ENCODE peak calls at places on chromosomes 16 and 17, in nine cellular contexts. L, U, P, B, H, S, O, X and J are unnamed samples. For H3K4me1, the result is how much of the 10 kb centered on the place peaks cover.

GRCh38 chr17:58060596-58061191 is 22.5 kb upstream of the DYNLL2 start:
- DNase-seq in L (peak), U (peak), P (peak), B (peak), H (no peak), S (peak), O (no peak), X (no peak), J (no peak)

GRCh38 chr17:27905524-27906237 is 12.5 kb upstream of the LYRM9 start:
- DNase-seq in L (no peak), U (no peak), P (no peak), B (no peak), H (no peak), S (no peak), O (no peak), X (no peak), J (no peak)

GRCh38 chr17:77734371-77735050 is 224.0 kb upstream of the TNRC6C start:
- DNase-seq in L (peak), U (peak), P (peak), B (peak), H (peak), S (peak), O (no peak), X (no peak), J (no peak)

GRCh38 chr16:12089492-12090161 is 113.1 kb downstream of the SNX29 start:
- DNase-seq in L (no peak), U (peak), P (peak), B (peak), H (no peak), S (peak), O (no peak), X (peak), J (no peak)

GRCh38 chr16:64428463-64428862 is 693.4 kb downstream of the CDH11 start:
- DNase-seq in L (no peak), U (no peak), P (no peak), B (no peak), H (no peak), S (no peak), O (no peak), X (no peak), J (no peak)

GRCh38 chr17:28744104-28744801 is 442 bp downstream of the TRAF4 start:
- DNase-seq in L (peak), U (peak), P (peak), B (peak), H (peak), S (no peak), O (no peak), X (peak), J (no peak)

GRCh38 chr16:83552193-83552592 is 255.6 kb upstream of the HSBP1 start:
- DNase-seq in L (no peak), U (no peak), P (no peak), B (no peak), H (no peak), S (no peak), O (no peak), X (no peak), J (no peak)

GRCh38 chr16:52518884-52519283 is 28.1 kb downstream of the TOX3 start:
- DNase-seq in L (no peak), U (no peak), P (no peak), B (no peak), H (no peak), S (no peak), O (no peak), X (no peak), J (no peak)

GRCh38 chr17:72370819-72371218 is 250.0 kb downstream of the SOX9 start:
- DNase-seq in L (no peak), U (no peak), P (no peak), B (peak), H (no peak), S (no peak), O (no peak), X (no peak), J (no peak)

GRCh38 chr16:56910654-56911539 is 21.0 kb upstream of the HERPUD1 start:
- DNase-seq in L (no peak), U (peak), P (no peak), B (no peak), H (peak), S (peak), O (no peak), X (no peak), J (no peak)

DNA sequence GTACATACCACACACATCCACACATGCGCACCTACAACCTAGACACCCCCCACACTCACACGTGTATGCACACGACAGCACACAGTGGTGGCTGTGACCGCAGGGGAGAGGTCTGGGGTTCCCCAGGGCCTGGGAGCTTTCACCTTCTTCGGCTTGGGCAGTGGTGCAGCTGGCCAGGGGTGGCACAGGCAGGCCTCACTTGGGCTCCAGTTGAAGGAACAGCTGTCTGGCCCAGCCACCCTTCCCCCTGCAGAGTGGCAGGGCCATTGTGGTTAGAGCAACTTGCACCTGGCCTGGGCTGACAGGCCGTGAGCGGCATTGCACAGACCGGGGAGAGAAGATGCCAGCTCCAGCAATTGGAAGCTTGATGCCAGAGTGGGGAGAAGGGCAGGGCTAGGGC is 114.5 kb upstream of the GSE1 start:
- DNase-seq in L (no peak), U (peak), P (no peak), B (no peak), H (no peak), S (no peak), O (no peak), X (no peak), J (no peak)
- H3K27ac ChIP-seq in L (no peak), U (no peak), P (no peak), B (no peak), H (no peak), S (no peak), O (no peak), X (no peak), J (no peak)

GRCh38 chr16:2478273-2478672 is 3.3 kb downstream of the TBC1D24 start:
- DNase-seq in L (no peak), U (no peak), P (no peak), B (no peak), H (no peak), S (no peak), O (no peak), X (no peak), J (no peak)

GRCh38 chr16:2476741-2477140 is 1.8 kb downstream of the TBC1D24 start:
- DNase-seq in L (no peak), U (no peak), P (peak), B (no peak), H (no peak), S (no peak), O (no peak), X (no peak), J (no peak)

GRCh38 chr16:2475413-2476344 is 752 bp downstream of the TBC1D24 start:
- DNase-seq in L (no peak), U (peak), P (peak), B (peak), H (no peak), S (no peak), O (no peak), X (peak), J (no peak)

GRCh38 chr16:2476345-2476720 is 1.4 kb downstream of the TBC1D24 start:
- DNase-seq in L (no peak), U (no peak), P (no peak), B (no peak), H (no peak), S (no peak), O (no peak), X (no peak), J (no peak)

DNA sequence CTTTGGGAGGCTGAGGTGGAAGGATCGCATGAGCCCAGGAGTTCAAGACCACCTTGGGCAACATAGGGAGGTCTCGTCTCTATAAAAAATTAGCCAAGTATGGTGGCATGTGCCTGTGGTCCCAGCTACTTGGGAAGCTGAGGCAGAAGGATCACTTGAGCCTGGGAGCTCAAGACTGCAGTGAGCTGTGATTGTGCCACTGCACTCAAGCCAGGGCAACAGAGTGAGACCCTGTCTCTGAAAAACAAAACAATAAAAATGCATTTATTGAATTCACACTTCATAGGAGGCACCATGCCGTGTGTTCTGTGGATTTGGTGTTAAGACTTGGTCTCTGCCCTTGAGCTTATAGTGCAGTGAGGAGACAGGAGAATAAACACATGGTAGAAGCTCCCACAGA is 2.4 kb downstream of the TBC1D24 start:
- DNase-seq in L (no peak), U (no peak), P (no peak), B (no peak), H (no peak), S (no peak), O (no peak), X (no peak), J (no peak)
- H3K4me1 ChIP-seq in L (under half), U (under half), P (half or more), B (half or more), H (under half), S (under half), O (under half), X (under half), J (under half)

GRCh38 chr16:88979616-88980015 is 2.6 kb upstream of the CBFA2T3 start:
- DNase-seq in L (no peak), U (no peak), P (no peak), B (no peak), H (no peak), S (no peak), O (no peak), X (no peak), J (no peak)

GRCh38 chr16:88977028-88977844 is at the start of gene CBFA2T3:
- DNase-seq in L (peak), U (peak), P (peak), B (peak), H (peak), S (peak), O (no peak), X (peak), J (peak)

GRCh38 chr16:88976359-88977027 is 514 bp downstream of the CBFA2T3 start:
- DNase-seq in L (no peak), U (no peak), P (no peak), B (no peak), H (no peak), S (no peak), O (no peak), X (no peak), J (no peak)

GRCh38 chr16:88977845-88978607 is 1.0 kb upstream of the CBFA2T3 start:
- DNase-seq in L (no peak), U (no peak), P (no peak), B (no peak), H (no peak), S (no peak), O (no peak), X (no peak), J (no peak)

DNA sequence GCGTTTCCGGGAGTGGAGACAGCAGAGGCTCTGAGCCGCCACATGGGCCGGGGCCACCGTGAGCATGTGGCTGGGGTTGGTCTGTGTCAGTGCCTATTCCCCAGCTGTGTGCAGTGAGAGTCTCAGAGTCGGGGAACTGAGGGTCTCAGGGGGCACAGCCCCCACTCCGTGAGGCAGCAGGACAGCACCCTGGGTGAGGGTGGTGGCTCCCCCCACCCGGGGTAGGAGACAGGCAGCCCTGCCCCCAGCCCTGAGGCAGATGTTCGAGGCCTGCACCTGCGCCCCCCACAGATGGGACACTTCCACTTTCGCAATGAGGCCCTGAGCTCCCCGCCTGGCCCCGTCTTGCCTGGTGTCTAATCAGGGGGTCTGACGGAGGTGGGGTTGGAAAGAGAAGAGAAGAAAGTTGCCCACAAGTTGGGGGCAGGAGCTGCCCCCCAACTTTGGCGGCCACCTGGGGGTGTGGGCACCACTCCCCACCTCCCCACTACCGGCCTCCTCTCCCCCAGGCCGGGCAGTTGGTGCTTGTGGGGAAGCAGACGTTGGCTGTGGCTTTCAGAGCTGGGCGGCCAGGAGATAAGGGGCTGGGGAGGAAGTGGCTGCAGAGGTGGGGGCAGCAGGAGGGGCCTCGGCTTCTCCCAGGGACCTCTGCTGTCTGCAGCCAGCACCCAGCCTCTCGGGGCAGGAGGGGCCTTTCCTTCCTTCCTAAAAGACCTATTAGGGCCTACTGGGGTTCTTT is 1.8 kb upstream of the CBFA2T3 start:
- DNase-seq in L (no peak), U (peak), P (no peak), B (no peak), H (no peak), S (no peak), O (no peak), X (no peak), J (no peak)
- TF ChIP-seq POLR2A in L (no peak), U (no peak), P (no peak), B (no peak), H (no peak), S (no peak), O (no peak), X (no peak), J (no peak)

DNA sequence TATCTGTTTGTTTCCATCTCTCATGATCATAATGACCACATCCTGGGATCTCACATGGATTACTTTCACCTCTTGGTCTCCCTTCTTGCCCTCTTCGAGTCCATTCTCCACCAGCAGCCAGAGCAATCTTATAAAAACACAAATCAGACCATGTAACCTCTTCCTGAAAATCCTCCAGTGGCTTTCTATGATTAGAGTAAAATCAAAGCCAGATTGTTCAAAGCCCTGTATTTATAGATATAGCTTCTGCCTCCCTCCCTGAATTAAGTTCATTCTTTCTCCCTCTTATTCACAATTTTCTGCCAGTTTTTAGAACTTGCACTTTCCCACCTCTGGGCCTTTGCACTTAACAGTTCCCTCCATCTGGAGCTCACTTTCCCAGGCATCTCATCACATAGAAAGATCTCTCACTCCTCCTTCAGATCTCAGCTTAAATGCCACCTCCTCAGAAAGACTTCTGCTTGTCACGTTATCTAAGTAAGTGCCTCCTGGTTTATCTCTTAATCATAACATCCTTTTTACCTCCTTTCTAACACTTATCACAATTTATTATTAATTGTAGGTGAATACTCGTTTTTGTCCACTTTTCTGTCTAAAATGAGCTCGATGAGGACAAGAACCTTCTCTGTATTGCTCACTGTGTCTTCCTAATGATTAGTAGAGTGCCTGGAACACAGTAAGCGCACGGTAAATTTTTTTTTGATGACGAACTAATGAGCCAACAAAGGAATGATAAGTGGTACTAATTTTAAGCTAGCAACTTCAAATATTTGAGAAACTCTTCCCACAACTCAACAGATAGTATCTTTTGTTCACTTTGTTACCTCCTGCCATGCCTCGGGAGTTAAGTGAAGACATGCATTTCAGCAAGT is 80.5 kb downstream of the CYB561 start:
- DNase-seq in L (no peak), U (no peak), P (no peak), B (no peak), H (no peak), S (no peak), O (no peak), X (no peak), J (no peak)
- H3K27ac ChIP-seq in L (no peak), U (no peak), P (no peak), B (no peak), H (no peak), S (no peak), O (no peak), X (no peak), J (no peak)

GRCh38 chr17:49821466-49821865 is 26.4 kb downstream of the TAC4 start:
- DNase-seq in L (no peak), U (no peak), P (no peak), B (no peak), H (no peak), S (no peak), O (no peak), X (no peak), J (no peak)
- H3K4me1 ChIP-seq in L (under half), U (under half), P (under half), B (under half), H (under half), S (under half), O (under half), X (under half), J (half or more)